ENCODE peak calls at places on chromosomes 4 and X, in eight cellular contexts. B is HTR-8/SVneo, A is nephron progenitor cell, C is AG09319, F is glutamatergic neuron, E is SK-N-MC, D is mesenchymal stem cell, Q is ecto neural progenitor cell. L is an unnamed sample.

GRCh38 chr4:185307136-185307950 is 88.4 kb downstream of the LRP2BP start:
- DNase-seq in B (no peak), A (no peak), C (no peak), F (no peak), E (no peak), D (no peak), Q (no peak), L (no peak)

GRCh38 chr4:168683595-168683994 is 186.7 kb downstream of the PALLD start:
- DNase-seq in B (no peak), A (no peak), C (no peak), F (no peak), E (no peak), D (peak; percentile 52), Q (no peak), L (no peak)

GRCh38 chr4:139609647-139610046 is 53.6 kb upstream of the SETD7 start:
- DNase-seq in B (no peak), A (no peak), C (no peak), F (no peak), E (no peak), D (peak; percentile 70), Q (no peak), L (no peak)

GRCh38 chr4:7725951-7726350 is 213.7 kb downstream of the AFAP1 start:
- DNase-seq in B (peak; percentile 18), A (no peak), C (no peak), F (no peak), E (no peak), D (no peak), Q (no peak), L (no peak)

GRCh38 chr4:181108237-181108636 is 1135.0 kb upstream of the TENM3 start:
- DNase-seq in B (no peak), A (no peak), C (no peak), F (no peak), E (no peak), D (no peak), Q (no peak), L (no peak)

GRCh38 chrX:148582353-148582752 is 81.9 kb downstream of the AFF2 start:
- DNase-seq in B (no peak), A (no peak), C (no peak), F (no peak), E (no peak), D (no peak), Q (no peak), L (no peak)

GRCh38 chr4:110132822-110133719 is 65.3 kb downstream of the ELOVL6 start:
- DNase-seq in B (no peak), A (no peak), C (no peak), F (no peak), E (no peak), D (no peak), Q (no peak), L (no peak)

GRCh38 chrX:3820170-3820569 is 106.7 kb upstream of the PRKX start:
- DNase-seq in B (peak; percentile 17), A (no peak), C (no peak), F (no peak), E (no peak), D (peak; percentile 77), Q (no peak), L (no peak)

GRCh38 chrX:72348247-72348979 is 42.7 kb upstream of the CITED1 start:
- DNase-seq in B (no peak), A (no peak), C (no peak), F (no peak), E (no peak), D (no peak), Q (no peak), L (no peak)

GRCh38 chrX:22800360-22800759 is 199.4 kb upstream of the DDX53 start:
- DNase-seq in B (peak; percentile 56), A (no peak), C (peak; percentile 50), F (no peak), E (peak; percentile 85), D (peak; percentile 88), Q (no peak), L (no peak)

GRCh38 chrX:95057341-95057740 is 1383.3 kb downstream of the FAM133A start:
- DNase-seq in B (no peak), A (no peak), C (no peak), F (no peak), E (no peak), D (no peak), Q (no peak), L (no peak)

GRCh38 chr4:108031427-108032083 is 41.9 kb downstream of the HADH start:
- DNase-seq in B (no peak), A (no peak), C (no peak), F (no peak), E (no peak), D (peak; percentile 34), Q (no peak), L (no peak)

GRCh38 chr4:174709531-174709930 is 119.5 kb downstream of the GLRA3 start:
- DNase-seq in B (no peak), A (no peak), C (no peak), F (no peak), E (no peak), D (no peak), Q (no peak), L (no peak)

GRCh38 chr4:28179126-28179525 is 1318.5 kb downstream of the STIM2 start:
- DNase-seq in B (no peak), A (no peak), C (no peak), F (no peak), E (no peak), D (no peak), Q (no peak), L (no peak)

GRCh38 chr4:109820563-109820962 is 5.0 kb downstream of the GAR1 start:
- DNase-seq in B (no peak), A (no peak), C (no peak), F (no peak), E (no peak), D (no peak), Q (no peak), L (no peak)

GRCh38 chrX:134764202-134764785 is 106.0 kb upstream of the PLAC1 start:
- DNase-seq in B (peak; percentile 56), A (no peak), C (no peak), F (no peak), E (peak; percentile 18), D (peak; percentile 43), Q (no peak), L (no peak)

GRCh38 chr4:185587444-185588161 is 52.3 kb upstream of the PDLIM3 start:
- DNase-seq in B (no peak), A (peak; percentile 53), C (no peak), F (peak; percentile 72), E (no peak), D (peak; percentile 54), Q (peak; percentile 61), L (no peak)

GRCh38 chrX:148552775-148553174 is 52.4 kb downstream of the AFF2 start:
- DNase-seq in B (no peak), A (no peak), C (no peak), F (no peak), E (no peak), D (no peak), Q (no peak), L (no peak)

GRCh38 chrX:132958086-132958703 is at the start of gene HS6ST2:
- DNase-seq in B (no peak), A (peak; percentile 71), C (no peak), F (peak; percentile 29), E (no peak), D (peak; percentile 14), Q (peak; percentile 64), L (peak; percentile 11)

GRCh38 chr4:140069068-140069467 is 84.9 kb downstream of the MAML3 start:
- DNase-seq in B (no peak), A (no peak), C (no peak), F (no peak), E (no peak), D (peak; percentile 72), Q (no peak), L (no peak)

GRCh38 chr4:168486961-168487820 is 6.9 kb upstream of the DDX60L start:
- DNase-seq in B (peak; percentile 58), A (no peak), C (no peak), F (no peak), E (no peak), D (peak; percentile 52), Q (no peak), L (no peak)

GRCh38 chrX:119753639-119754257 is 4.6 kb upstream of the SOWAHD start:
- DNase-seq in B (no peak), A (no peak), C (no peak), F (no peak), E (no peak), D (peak; percentile 50), Q (no peak), L (peak; percentile 42)

GRCh38 chr4:6362896-6363295 is 93.2 kb downstream of the WFS1 start:
- DNase-seq in B (peak; percentile 31), A (peak; percentile 91), C (no peak), F (no peak), E (no peak), D (peak; percentile 15), Q (peak; percentile 85), L (no peak)

GRCh38 chrX:49273181-49273727 is 3.7 kb downstream of the PPP1R3F start:
- DNase-seq in B (no peak), A (no peak), C (no peak), F (no peak), E (no peak), D (no peak), Q (no peak), L (no peak)

GRCh38 chr4:26085581-26085980 is 171.6 kb downstream of the SMIM20 start:
- DNase-seq in B (no peak), A (no peak), C (no peak), F (no peak), E (no peak), D (no peak), Q (no peak), L (no peak)

GRCh38 chrX:42678133-42678532 is 99.8 kb downstream of the PPP1R2C start:
- DNase-seq in B (no peak), A (no peak), C (no peak), F (no peak), E (no peak), D (peak; percentile 3), Q (no peak), L (no peak)

GRCh38 chr4:5639556-5639955 is 68.8 kb downstream of the EVC2 start:
- DNase-seq in B (no peak), A (no peak), C (no peak), F (no peak), E (no peak), D (no peak), Q (no peak), L (no peak)

GRCh38 chrX:154317391-154318000 is 21.9 kb downstream of the TKTL1 start:
- DNase-seq in B (peak; percentile 15), A (peak; percentile 20), C (no peak), F (peak; percentile 49), E (no peak), D (peak; percentile 29), Q (no peak), L (peak; percentile 44)

GRCh38 chrX:41084360-41085104 is 713 bp upstream of the USP9X start:
- DNase-seq in B (peak; percentile 71), A (peak; percentile 98), C (peak; percentile 92), F (peak; percentile 96), E (peak; percentile 75), D (peak; percentile 96), Q (peak; percentile 100), L (peak; percentile 97)

GRCh38 chr4:183492791-183493221 is 12.1 kb upstream of the ING2 start:
- DNase-seq in B (peak; percentile 50), A (no peak), C (peak; percentile 50), F (no peak), E (no peak), D (peak; percentile 36), Q (no peak), L (no peak)

L was measured in BE2C.